ENCODE peak calls at places on chromosomes 5 and 9, in eight cellular contexts. Y is right lobe of liver, E is adrenal gland, X is A549, D is sigmoid colon, U is K562, T is uterus, C is ovary. W is an unnamed sample.

GRCh38 chr9:133958756-133959155 is 33.4 kb downstream of the VAV2 start:
- DNase-seq in Y (no peak), E (no peak), X (no peak), D (no peak), U (no peak), T (no peak), C (no peak), W (no peak)

GRCh38 chr5:166724284-166724683 is 1567.2 kb upstream of the WWC1 start:
- DNase-seq in Y (peak), E (no peak), X (no peak), D (no peak), U (no peak), T (no peak), C (no peak), W (no peak)

GRCh38 chr5:6504677-6505414 is 56.2 kb downstream of the UBE2QL1 start:
- DNase-seq in Y (no peak), E (peak), X (no peak), D (no peak), U (no peak), T (no peak), C (no peak), W (no peak)

GRCh38 chr9:14366071-14366470 is 52.1 kb upstream of the NFIB start:
- DNase-seq in Y (no peak), E (no peak), X (no peak), D (peak), U (no peak), T (peak), C (no peak), W (no peak)

GRCh38 chr9:8764041-8764440 is 964.5 kb upstream of the DMAC1 start:
- DNase-seq in Y (no peak), E (no peak), X (no peak), D (no peak), U (no peak), T (no peak), C (no peak), W (no peak)

GRCh38 chr5:78560000-78560399 is 88.6 kb downstream of the LHFPL2 start:
- DNase-seq in Y (no peak), E (no peak), X (no peak), D (no peak), U (no peak), T (no peak), C (no peak), W (no peak)

GRCh38 chr9:82275531-82275930 is 287.0 kb downstream of the SPATA31D1 start:
- DNase-seq in Y (no peak), E (no peak), X (no peak), D (no peak), U (no peak), T (no peak), C (no peak), W (no peak)

GRCh38 chr9:106752581-106752980 is 110.4 kb upstream of the ZNF462 start:
- DNase-seq in Y (no peak), E (no peak), X (no peak), D (no peak), U (no peak), T (no peak), C (no peak), W (no peak)

DNA sequence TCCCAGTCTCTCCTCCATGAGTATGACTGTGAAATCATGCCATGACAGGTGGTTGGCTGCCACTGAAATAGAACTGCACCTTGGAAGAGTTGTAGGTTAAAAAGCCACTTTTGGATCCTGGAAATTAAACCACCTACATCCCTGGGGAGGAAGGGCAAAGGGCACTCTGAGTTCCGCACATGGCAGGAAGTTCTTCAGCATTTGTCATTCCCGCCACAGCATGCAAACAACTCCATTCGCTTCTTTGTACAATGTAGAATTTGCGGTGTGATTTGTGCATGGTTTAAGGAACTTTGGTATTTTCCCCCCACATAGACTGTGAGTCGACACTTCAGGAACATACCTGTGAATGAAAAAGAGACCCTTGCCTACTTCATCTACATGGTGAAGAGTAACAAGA is 9.8 kb downstream of the SAP30L start:
- DNase-seq in Y (no peak), E (no peak), X (no peak), D (no peak), U (no peak), T (no peak), C (no peak), W (no peak)
- TF ChIP-seq POLR2A in Y (no peak), E (no peak), X (no peak), D (no peak), U (no peak), T (no peak), C (no peak), W (no peak)

DNA sequence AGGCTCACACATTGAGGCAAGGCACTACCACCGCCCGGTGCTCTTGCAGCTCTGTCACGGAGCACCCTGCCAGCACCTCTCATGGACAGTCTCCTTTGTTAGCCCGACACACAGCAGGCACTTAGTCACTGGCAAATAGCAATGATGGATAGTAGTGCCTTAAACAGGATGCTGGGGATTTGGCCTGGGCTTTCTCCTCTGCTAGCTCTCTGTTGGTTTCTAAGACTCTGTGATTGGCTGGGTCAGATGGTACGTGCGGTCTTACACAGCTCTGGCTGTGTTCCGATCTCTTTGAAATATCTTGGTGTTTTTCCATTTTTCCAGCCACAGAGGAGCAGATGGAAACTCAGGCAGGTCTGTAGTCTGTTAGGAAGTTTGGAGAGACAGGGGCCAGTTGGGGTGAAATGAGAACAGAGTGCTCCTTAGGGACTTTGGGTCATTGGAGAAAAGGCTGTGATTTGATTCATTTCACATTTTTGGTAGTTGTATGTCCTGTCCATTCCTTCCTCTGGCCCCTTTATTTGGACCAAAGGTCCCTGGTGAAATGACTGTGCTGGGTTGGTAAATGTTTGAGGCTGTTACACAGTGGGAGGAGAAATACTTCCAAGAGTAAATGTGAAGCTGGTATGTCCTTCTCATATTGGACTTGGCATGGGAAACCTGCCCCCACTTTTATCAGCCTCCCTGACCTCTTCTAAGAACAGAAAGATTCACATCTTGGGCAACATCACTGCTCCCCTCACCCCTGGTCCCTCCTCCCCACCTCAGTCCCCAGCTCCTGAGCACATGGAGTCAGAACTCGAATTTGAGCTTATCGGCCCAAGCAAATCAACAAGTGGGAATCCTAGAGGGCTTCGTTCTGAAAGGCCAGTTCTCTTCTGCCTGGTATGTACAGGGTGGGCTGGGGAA is 3.4 kb downstream of the SMIM3 start:
- DNase-seq in Y (no peak), E (peak), X (no peak), D (peak), U (no peak), T (peak), C (peak), W (no peak)
- TF ChIP-seq POLR2A in Y (peak), E (peak), X (no peak), D (no peak), U (no peak), T (peak), C (no peak), W (no peak)

GRCh38 chr9:100406962-100407361 is 20.0 kb upstream of the MSANTD3 start:
- DNase-seq in Y (no peak), E (no peak), X (no peak), D (no peak), U (no peak), T (no peak), C (no peak), W (no peak)

GRCh38 chr9:100413839-100414420 is 13.0 kb upstream of the MSANTD3 start:
- DNase-seq in Y (no peak), E (no peak), X (no peak), D (no peak), U (no peak), T (no peak), C (no peak), W (no peak)

GRCh38 chr9:100409176-100409556 is 17.8 kb upstream of the MSANTD3 start:
- DNase-seq in Y (no peak), E (no peak), X (no peak), D (no peak), U (no peak), T (no peak), C (no peak), W (no peak)

GRCh38 chr9:100408541-100409175 is 18.3 kb upstream of the MSANTD3 start:
- DNase-seq in Y (no peak), E (no peak), X (no peak), D (no peak), U (no peak), T (no peak), C (no peak), W (no peak)

DNA sequence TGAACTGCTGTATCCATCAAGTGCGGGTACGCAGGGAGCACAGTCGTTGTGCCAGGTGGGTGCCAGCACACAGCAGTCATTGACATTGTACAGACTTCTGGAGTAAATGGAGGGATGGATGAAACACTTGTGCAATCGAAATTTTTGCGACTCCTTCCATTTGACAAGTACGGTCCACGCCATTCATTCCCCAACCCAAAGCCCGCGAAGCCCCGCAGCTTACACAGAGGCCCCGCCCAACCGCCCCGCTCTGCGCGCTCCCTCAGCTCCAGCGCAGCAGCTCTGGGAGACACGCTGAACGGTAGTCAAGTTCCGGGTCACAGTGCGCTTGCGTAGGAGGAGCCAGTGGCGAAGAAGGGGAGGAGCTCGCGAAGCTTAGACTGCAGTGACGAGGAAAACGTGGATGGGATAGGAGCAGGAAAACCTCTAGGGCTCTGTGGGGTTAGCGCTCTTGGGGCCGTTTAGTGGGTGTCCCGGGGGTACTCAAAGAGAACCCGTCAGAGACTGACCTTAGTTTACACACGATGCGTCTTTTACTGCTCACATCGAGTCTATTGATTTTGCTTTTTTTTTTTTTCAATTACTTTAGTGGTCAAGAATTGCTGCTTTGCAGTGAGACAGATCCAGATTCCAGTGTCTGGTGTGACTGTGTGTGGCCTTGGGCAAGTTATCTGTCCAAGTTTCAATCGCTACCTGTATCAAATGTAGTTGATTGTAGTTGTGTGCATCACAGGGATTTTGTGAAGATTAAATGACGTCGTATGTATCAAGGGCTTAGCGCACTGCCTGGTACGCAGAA is 15.3 kb upstream of the MSANTD3 start:
- DNase-seq in Y (peak), E (peak), X (peak), D (peak), U (no peak), T (peak), C (peak), W (peak)
- TF ChIP-seq POLR2A in Y (peak), E (no peak), X (peak), D (no peak), U (no peak), T (peak), C (no peak), W (peak)

GRCh38 chr5:149380466-149381121 is 1.5 kb upstream of the IL17B start:
- DNase-seq in Y (no peak), E (peak), X (no peak), D (peak), U (no peak), T (peak), C (peak), W (no peak)
- TF ChIP-seq POLR2A in Y (no peak), E (no peak), X (no peak), D (no peak), U (no peak), T (peak), C (no peak), W (no peak)

GRCh38 chr9:131310833-131311554 is 21.5 kb downstream of the PLPP7 start:
- DNase-seq in Y (no peak), E (peak), X (peak), D (no peak), U (no peak), T (no peak), C (no peak), W (no peak)
- TF ChIP-seq POLR2A in Y (no peak), E (no peak), X (no peak), D (no peak), U (no peak), T (no peak), C (no peak), W (no peak)

GRCh38 chr5:139751236-139751635 is 44.4 kb upstream of the PSD2 start:
- DNase-seq in Y (no peak), E (no peak), X (no peak), D (no peak), U (no peak), T (no peak), C (no peak), W (no peak)
- TF ChIP-seq POLR2A in Y (no peak), E (no peak), X (no peak), D (no peak), U (no peak), T (no peak), C (no peak), W (no peak)

W was measured in erythroblast.